ENCODE peak calls at places on chromosomes 6 and 20, in seven cellular contexts. N, D, T, Z, P, X and E are unnamed samples.

GRCh38 chr20:37362821-37363220 is 16.9 kb downstream of the SRC start:
- DNase-seq in N (no peak), D (no peak), T (no peak), Z (no peak), P (no peak), X (no peak), E (no peak)

GRCh38 chr6:148857817-148858390 is 111.1 kb downstream of the UST start:
- DNase-seq in N (no peak), D (no peak), T (no peak), Z (no peak), P (no peak), X (no peak), E (no peak)

GRCh38 chr20:32472581-32473207 is 112.4 kb downstream of the NOL4L start:
- DNase-seq in N (no peak), D (no peak), T (no peak), Z (no peak), P (no peak), X (no peak), E (no peak)

GRCh38 chr6:154960299-154960796 is 34.8 kb upstream of the TIAM2 start:
- DNase-seq in N (peak; percentile 55), D (no peak), T (no peak), Z (no peak), P (no peak), X (no peak), E (peak; percentile 45)

GRCh38 chr6:112443118-112443641 is 96.0 kb downstream of the RFPL4B start:
- DNase-seq in N (no peak), D (no peak), T (no peak), Z (no peak), P (no peak), X (no peak), E (no peak)

GRCh38 chr6:161228911-161229591 is 44.8 kb downstream of the AGPAT4 start:
- DNase-seq in N (no peak), D (no peak), T (peak; percentile 17), Z (no peak), P (no peak), X (no peak), E (no peak)

GRCh38 chr6:35376282-35376681 is 33.9 kb downstream of the PPARD start:
- DNase-seq in N (no peak), D (no peak), T (no peak), Z (no peak), P (no peak), X (no peak), E (no peak)

GRCh38 chr20:21520702-21521595 is 7.1 kb upstream of the NKX2-2 start:
- DNase-seq in N (no peak), D (no peak), T (no peak), Z (no peak), P (no peak), X (no peak), E (no peak)

GRCh38 chr6:139979021-139979721 is 604.7 kb upstream of the CITED2 start:
- DNase-seq in N (peak; percentile 51), D (no peak), T (no peak), Z (no peak), P (no peak), X (no peak), E (no peak)

GRCh38 chr6:70221025-70221714 is 81.7 kb downstream of the COL9A1 start:
- DNase-seq in N (no peak), D (peak; percentile 35), T (no peak), Z (no peak), P (no peak), X (no peak), E (no peak)

GRCh38 chr6:153090241-153090930 is 40.7 kb downstream of the RGS17 start:
- DNase-seq in N (no peak), D (no peak), T (no peak), Z (no peak), P (peak; percentile 13), X (no peak), E (no peak)

GRCh38 chr6:116616757-116617093 is 446 bp downstream of the RSPH4A start:
- DNase-seq in N (no peak), D (peak; percentile 10), T (peak; percentile 1), Z (peak; percentile 28), P (no peak), X (no peak), E (no peak)

GRCh38 chr6:25006565-25007001 is 70.8 kb upstream of the RIPOR2 start:
- DNase-seq in N (peak; percentile 81), D (peak; percentile 90), T (no peak), Z (no peak), P (peak; percentile 7), X (peak; percentile 79), E (peak; percentile 72)

GRCh38 chr6:160678744-160679401 is 14.8 kb upstream of the LPA start:
- DNase-seq in N (no peak), D (no peak), T (no peak), Z (no peak), P (no peak), X (no peak), E (no peak)

GRCh38 chr20:54062812-54063280 is 7.5 kb downstream of the BCAS1 start:
- DNase-seq in N (no peak), D (no peak), T (no peak), Z (no peak), P (peak; percentile 42), X (no peak), E (no peak)

GRCh38 chr20:56348746-56349145 is 10.0 kb upstream of the FAM210B start:
- DNase-seq in N (no peak), D (no peak), T (no peak), Z (no peak), P (no peak), X (no peak), E (no peak)

GRCh38 chr20:40639956-40640355 is 49.1 kb downstream of the MAFB start:
- DNase-seq in N (no peak), D (no peak), T (no peak), Z (no peak), P (no peak), X (no peak), E (no peak)

GRCh38 chr20:54534101-54534500 is 58.7 kb downstream of the DOK5 start:
- DNase-seq in N (no peak), D (no peak), T (no peak), Z (no peak), P (no peak), X (no peak), E (no peak)

GRCh38 chr6:110366241-110366640 is 8.1 kb upstream of the METTL24 start:
- DNase-seq in N (no peak), D (peak; percentile 33), T (no peak), Z (no peak), P (no peak), X (no peak), E (no peak)

GRCh38 chr6:11711994-11712698 is 66.5 kb downstream of the ADTRP start:
- DNase-seq in N (no peak), D (no peak), T (no peak), Z (no peak), P (no peak), X (no peak), E (no peak)

GRCh38 chr6:11710221-11710836 is 68.3 kb downstream of the ADTRP start:
- DNase-seq in N (no peak), D (no peak), T (no peak), Z (no peak), P (no peak), X (no peak), E (peak; percentile 34)

GRCh38 chr6:11712760-11713159 is 65.8 kb downstream of the ADTRP start:
- DNase-seq in N (peak; percentile 65), D (peak; percentile 57), T (no peak), Z (no peak), P (no peak), X (no peak), E (no peak)

GRCh38 chr6:11711644-11711993 is 67.0 kb downstream of the ADTRP start:
- DNase-seq in N (no peak), D (no peak), T (no peak), Z (no peak), P (no peak), X (no peak), E (no peak)

DNA sequence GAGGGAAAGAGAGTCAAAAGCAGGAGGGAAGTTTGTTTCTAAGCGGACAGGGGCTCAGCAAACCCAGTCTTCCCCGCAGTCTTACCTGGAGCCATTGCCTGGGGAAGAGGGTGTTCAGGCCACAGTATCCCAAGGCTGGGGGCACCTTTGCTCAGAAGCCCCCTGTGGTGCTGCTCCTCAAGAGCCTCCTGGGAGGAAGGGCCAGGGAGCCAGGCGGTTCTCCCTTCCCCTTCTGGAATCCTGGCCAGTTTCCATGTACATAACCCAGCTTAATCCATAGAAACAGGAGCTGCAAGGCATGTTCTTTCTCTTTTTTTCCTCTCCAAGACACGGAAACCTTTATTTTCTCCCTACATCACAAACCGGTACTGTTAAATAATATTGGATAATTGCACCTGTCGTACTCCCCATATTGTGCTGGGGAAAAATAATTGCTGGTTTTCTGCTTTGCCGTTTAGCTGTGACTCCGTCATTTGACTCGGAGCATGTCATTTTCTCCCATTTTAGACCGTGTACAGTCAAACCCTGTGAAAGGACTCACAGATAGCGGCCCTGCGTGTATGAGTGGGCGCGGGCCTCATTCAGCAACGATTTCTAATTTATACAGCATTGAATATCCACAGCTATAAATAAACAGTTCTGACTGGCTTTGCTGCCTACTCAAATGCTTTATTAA is 67.5 kb downstream of the ADTRP start:
- DNase-seq in N (no peak), D (no peak), T (no peak), Z (no peak), P (no peak), X (no peak), E (no peak)
- TF ChIP-seq POLR2A in N (no peak), D (no peak), T (no peak), Z (no peak), P (no peak), X (no peak), E (no peak)

GRCh38 chr6:20403766-20404640 is 2.3 kb downstream of the E2F3 start:
- DNase-seq in N (no peak), D (peak; percentile 35), T (peak; percentile 22), Z (no peak), P (peak; percentile 12), X (no peak), E (peak; percentile 34)
- TF ChIP-seq POLR2A in N (no peak), D (no peak), T (no peak), Z (no peak), P (no peak), X (no peak), E (no peak)

GRCh38 chr6:167450631-167451030 is 125.7 kb downstream of the TTLL2 start:
- DNase-seq in N (no peak), D (no peak), T (no peak), Z (no peak), P (no peak), X (no peak), E (no peak)
- TF ChIP-seq POLR2A in N (no peak), D (no peak), T (no peak), Z (no peak), P (no peak), X (no peak), E (no peak)

DNA sequence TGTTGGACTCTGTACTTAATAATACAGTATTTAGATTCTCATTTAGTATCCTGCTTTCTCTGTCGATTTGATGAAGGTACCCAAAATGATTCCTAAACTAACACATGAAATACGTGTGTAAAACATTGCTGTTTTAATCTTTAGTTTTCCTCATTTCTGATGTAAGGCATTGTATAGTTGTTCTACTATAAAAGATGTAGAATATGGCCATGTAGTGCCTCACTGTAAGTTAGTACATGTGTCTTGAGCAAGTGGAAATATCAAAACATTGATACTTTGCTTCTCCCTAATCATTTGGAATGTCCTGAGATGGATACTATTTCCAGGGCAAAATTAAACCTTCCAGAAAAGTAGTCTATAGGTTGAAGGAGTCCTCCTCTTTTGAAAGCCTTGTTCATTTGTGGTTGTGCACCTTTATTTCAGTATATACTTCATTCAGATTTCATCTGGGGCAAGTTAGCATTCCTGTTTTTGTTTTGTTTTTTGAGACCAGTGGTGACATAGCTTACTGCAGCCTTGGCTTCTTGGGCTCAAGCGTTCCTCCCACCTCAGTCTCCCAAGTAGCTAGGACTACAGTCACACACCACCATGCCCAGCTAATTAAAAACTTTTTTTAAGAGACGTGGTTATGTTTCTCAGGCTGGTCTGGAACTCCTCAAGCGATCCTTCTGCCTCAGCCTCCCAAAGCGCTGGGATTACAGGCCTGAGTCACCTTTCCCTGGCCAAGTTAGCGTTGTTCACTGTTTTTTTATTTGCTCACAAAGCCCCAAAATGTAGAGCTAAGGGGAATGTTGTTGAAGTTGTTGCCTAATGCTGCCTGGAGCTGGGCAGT is 11.6 kb downstream of the SRSF3 start:
- DNase-seq in N (no peak), D (no peak), T (no peak), Z (peak; percentile 9), P (no peak), X (no peak), E (no peak)
- TF ChIP-seq POLR2A in N (no peak), D (no peak), T (no peak), Z (no peak), P (no peak), X (no peak), E (no peak)